ENCODE peak calls at places on chromosomes 11 and 22, in eight cellular contexts. R is stimulated activated CD8-positive, alpha-beta memory T cell treated with anti-CD3 and anti-CD28 coated beads, Interleukin-15, amount 100 ng/mL, for 48 hours; B is T-helper 1 cell; J is D341Med; S is DMS153; Q is BJ; H is head of caudate nucleus; X is endothelial cell. F is an unnamed sample.

GRCh38 chr11:78647266-78647915 is 72.7 kb upstream of the NARS2 start:
- DNase-seq in R (no peak), B (no peak), J (no peak), S (no peak), Q (no peak), H (no peak), X (no peak), F (no peak)

GRCh38 chr22:19916941-19917340 is 24.6 kb upstream of the COMT start:
- DNase-seq in R (no peak), B (no peak), J (no peak), S (no peak), Q (no peak), H (no peak), X (no peak), F (no peak)

GRCh38 chr11:65559951-65560537 is 1.9 kb upstream of the LTBP3 start:
- DNase-seq in R (no peak), B (no peak), J (no peak), S (peak; percentile 78), Q (no peak), H (no peak), X (no peak), F (no peak)

GRCh38 chr11:117997436-117998200 is 11.4 kb downstream of the IL10RA start:
- DNase-seq in R (no peak), B (peak; percentile 40), J (no peak), S (no peak), Q (no peak), H (no peak), X (no peak), F (no peak)

GRCh38 chr11:121366970-121367369 is 74.4 kb downstream of the SC5D start:
- DNase-seq in R (no peak), B (no peak), J (no peak), S (no peak), Q (no peak), H (no peak), X (no peak), F (no peak)

GRCh38 chr11:27613670-27613950 is 86.6 kb downstream of the BDNF start:
- DNase-seq in R (no peak), B (no peak), J (no peak), S (no peak), Q (no peak), H (no peak), X (no peak), F (no peak)

GRCh38 chr11:86818466-86819282 is 18.3 kb downstream of the PRSS23 start:
- DNase-seq in R (no peak), B (peak; percentile 62), J (peak; percentile 60), S (peak; percentile 49), Q (no peak), H (no peak), X (no peak), F (peak; percentile 56)

GRCh38 chr22:27800250-27801131 is 1.1 kb downstream of the MN1 start:
- DNase-seq in R (no peak), B (no peak), J (no peak), S (no peak), Q (no peak), H (peak; percentile 54), X (no peak), F (no peak)

GRCh38 chr11:26931248-26931631 is 62.7 kb upstream of the FIBIN start:
- DNase-seq in R (no peak), B (no peak), J (no peak), S (no peak), Q (peak; percentile 70), H (no peak), X (no peak), F (no peak)

GRCh38 chr22:20080445-20080775 is 369 bp downstream of the DGCR8 start:
- DNase-seq in R (peak; percentile 59), B (peak; percentile 68), J (peak; percentile 88), S (no peak), Q (no peak), H (peak; percentile 65), X (peak; percentile 65), F (no peak)

GRCh38 chr11:67056640-67057409 is at the start of gene RHOD:
- DNase-seq in R (no peak), B (peak; percentile 17), J (no peak), S (no peak), Q (no peak), H (no peak), X (peak; percentile 59), F (no peak)

GRCh38 chr11:62217191-62217748 is 8.8 kb downstream of the SCGB2A1 start:
- DNase-seq in R (no peak), B (no peak), J (no peak), S (peak; percentile 19), Q (no peak), H (no peak), X (no peak), F (no peak)

GRCh38 chr11:94868468-94868867 is 100.3 kb downstream of the AMOTL1 start:
- DNase-seq in R (no peak), B (no peak), J (no peak), S (no peak), Q (no peak), H (no peak), X (no peak), F (no peak)

GRCh38 chr22:25148149-25148691 is 51.4 kb upstream of the CRYBB3 start:
- DNase-seq in R (no peak), B (no peak), J (no peak), S (no peak), Q (no peak), H (no peak), X (peak; percentile 33), F (peak; percentile 68)

GRCh38 chr11:113567097-113567496 is 91.9 kb upstream of the DRD2 start:
- DNase-seq in R (no peak), B (no peak), J (no peak), S (no peak), Q (no peak), H (no peak), X (no peak), F (no peak)

GRCh38 chr22:27782065-27782464 is 19.5 kb downstream of the MN1 start:
- DNase-seq in R (no peak), B (no peak), J (no peak), S (no peak), Q (no peak), H (no peak), X (no peak), F (no peak)

GRCh38 chr11:9760180-9760550 is 96.3 kb downstream of the SWAP70 start:
- DNase-seq in R (no peak), B (no peak), J (no peak), S (no peak), Q (peak; percentile 82), H (peak; percentile 65), X (no peak), F (no peak)

GRCh38 chr11:109894242-109894641 is 198.9 kb upstream of the ZC3H12C start:
- DNase-seq in R (no peak), B (no peak), J (no peak), S (no peak), Q (no peak), H (no peak), X (no peak), F (no peak)

GRCh38 chr22:29050457-29050856 is 11.2 kb downstream of the C22orf31 start:
- DNase-seq in R (no peak), B (no peak), J (no peak), S (no peak), Q (no peak), H (no peak), X (no peak), F (no peak)

GRCh38 chr11:64533501-64533900 is 57.5 kb upstream of the SLC22A12 start:
- DNase-seq in R (no peak), B (no peak), J (no peak), S (no peak), Q (no peak), H (no peak), X (no peak), F (no peak)

GRCh38 chr11:126115820-126116319 is 53.2 kb upstream of the CDON start:
- DNase-seq in R (no peak), B (no peak), J (peak; percentile 78), S (peak; percentile 95), Q (peak; percentile 71), H (no peak), X (peak; percentile 34), F (peak; percentile 81)

GRCh38 chr22:19719488-19720021 is 3.8 kb upstream of the GP1BB start:
- DNase-seq in R (no peak), B (no peak), J (no peak), S (no peak), Q (no peak), H (no peak), X (no peak), F (no peak)

GRCh38 chr11:126898802-126899201 is 101.8 kb downstream of the KIRREL3 start:
- DNase-seq in R (no peak), B (no peak), J (no peak), S (no peak), Q (no peak), H (no peak), X (no peak), F (no peak)

GRCh38 chr22:45608763-45609180 is 62.9 kb upstream of the ATXN10 start:
- DNase-seq in R (peak; percentile 22), B (peak; percentile 50), J (no peak), S (no peak), Q (no peak), H (no peak), X (no peak), F (no peak)

GRCh38 chr11:17828311-17828751 is 93.8 kb downstream of the KCNC1 start:
- DNase-seq in R (no peak), B (no peak), J (no peak), S (no peak), Q (no peak), H (peak; percentile 25), X (no peak), F (no peak)

GRCh38 chr11:116787786-116788486 is at the start of gene ZPR1:
- DNase-seq in R (peak; percentile 74), B (peak; percentile 84), J (peak; percentile 92), S (peak; percentile 57), Q (peak; percentile 18), H (peak; percentile 85), X (peak; percentile 62), F (no peak)

GRCh38 chr11:71454470-71455113 is 1.6 kb downstream of the NADSYN1 start:
- DNase-seq in R (no peak), B (peak; percentile 13), J (no peak), S (peak; percentile 4), Q (no peak), H (no peak), X (no peak), F (no peak)

GRCh38 chr11:77095551-77096490 is 6.8 kb upstream of the OMP start:
- DNase-seq in R (no peak), B (no peak), J (no peak), S (no peak), Q (no peak), H (no peak), X (no peak), F (no peak)

GRCh38 chr11:16468735-16469446 is 112.5 kb upstream of the SOX6 start:
- DNase-seq in R (no peak), B (no peak), J (no peak), S (no peak), Q (no peak), H (no peak), X (no peak), F (no peak)

GRCh38 chr11:95254139-95254704 is 23.2 kb upstream of the SESN3 start:
- DNase-seq in R (peak; percentile 68), B (peak; percentile 91), J (peak; percentile 70), S (peak; percentile 94), Q (peak; percentile 30), H (peak; percentile 82), X (peak; percentile 59), F (peak; percentile 89)

GRCh38 chr11:587978-588380 is 11.7 kb downstream of the PHRF1 start:
- DNase-seq in R (peak; percentile 67), B (peak; percentile 74), J (no peak), S (no peak), Q (no peak), H (no peak), X (no peak), F (no peak)

F was measured in LNCaP clone FGC.